ENCODE peak calls at places on chromosomes 1 and 21, in five cellular contexts. Q is GM12891, P is neural progenitor cell, N is LoVo, C is COR-L47. G is an unnamed sample.

GRCh38 chr1:41773144-41773571 is 145.6 kb downstream of the HIVEP3 start:
- DNase-seq in Q (no peak), P (no peak), N (peak), C (no peak), G (no peak)

GRCh38 chr1:6544831-6545230 is 9.5 kb downstream of the NOL9 start:
- DNase-seq in C (no peak), Q (no peak), N (no peak), P (no peak), G (no peak)

GRCh38 chr21:36589352-36589971 is 109.5 kb upstream of the SIM2 start:
- DNase-seq in C (peak), P (peak), N (no peak), Q (peak), G (no peak)

GRCh38 chr21:45525153-45525909 is 16.9 kb downstream of the SLC19A1 start:
- DNase-seq in N (no peak), C (no peak), Q (no peak), P (no peak), G (no peak)

GRCh38 chr1:155455588-155456195 is 106.9 kb downstream of the ASH1L start:
- DNase-seq in N (no peak), P (peak), Q (no peak), C (peak), G (no peak)

GRCh38 chr1:29753244-29753643 is 516.9 kb downstream of the PTPRU start:
- DNase-seq in P (no peak), C (no peak), N (no peak), Q (no peak), G (no peak)

GRCh38 chr1:65339866-65340483 is 30.6 kb downstream of the DNAJC6 start:
- DNase-seq in C (no peak), Q (no peak), N (no peak), P (no peak), G (peak)

GRCh38 chr1:167054531-167054930 is 35.6 kb downstream of the GPA33 start:
- DNase-seq in P (no peak), C (no peak), N (no peak), Q (no peak), G (no peak)

GRCh38 chr1:219220945-219221344 is 47.3 kb downstream of the LYPLAL1 start:
- DNase-seq in N (no peak), Q (no peak), P (no peak), C (no peak), G (no peak)

GRCh38 chr1:159535907-159536306 is at the start of gene OR10J5:
- DNase-seq in P (no peak), Q (no peak), N (no peak), C (no peak), G (no peak)

GRCh38 chr1:198496216-198497143 is 44.0 kb downstream of the ATP6V1G3 start:
- DNase-seq in P (no peak), Q (no peak), C (no peak), N (peak), G (peak)

GRCh38 chr1:9385801-9386573 is 93.3 kb downstream of the SPSB1 start:
- DNase-seq in N (no peak), P (no peak), Q (peak), C (no peak), G (no peak)

GRCh38 chr1:25641329-25641725 is 24.7 kb downstream of the MAN1C1 start:
- DNase-seq in Q (no peak), N (no peak), C (no peak), P (no peak), G (no peak)

GRCh38 chr1:21631944-21632887 is 36.9 kb downstream of the RAP1GAP start:
- DNase-seq in Q (no peak), N (no peak), P (no peak), C (peak), G (no peak)

GRCh38 chr1:157806431-157807149 is 13.3 kb downstream of the FCRL1 start:
- DNase-seq in P (no peak), N (no peak), C (no peak), Q (no peak), G (no peak)

GRCh38 chr1:8217011-8217711 is 100.8 kb upstream of the SLC45A1 start:
- DNase-seq in C (no peak), P (peak), Q (no peak), N (no peak), G (no peak)

G was measured in HS-27A.